ENCODE peak calls at places on chromosomes 11 and 22, in seven cellular contexts. I, O, G, U, X, W and Y are unnamed samples.

GRCh38 chr11:114034956-114035355 is 24.6 kb upstream of the ZBTB16 start:
- DNase-seq in I (no peak), O (no peak), G (no peak), U (no peak), X (no peak), W (no peak), Y (no peak)

GRCh38 chr11:133479209-133479608 is 53.1 kb downstream of the OPCML start:
- DNase-seq in I (no peak), O (no peak), G (no peak), U (no peak), X (no peak), W (no peak), Y (no peak)

GRCh38 chr11:3853935-3854659 is 1.4 kb upstream of the STIM1 start:
- DNase-seq in I (peak), O (peak), G (no peak), U (no peak), X (no peak), W (peak), Y (no peak)

GRCh38 chr22:24871611-24872205 is 65.7 kb downstream of the SGSM1 start:
- DNase-seq in I (no peak), O (no peak), G (no peak), U (peak), X (no peak), W (no peak), Y (no peak)

GRCh38 chr22:25702571-25703167 is 39.3 kb upstream of the MYO18B start:
- DNase-seq in I (no peak), O (no peak), G (no peak), U (no peak), X (no peak), W (peak), Y (no peak)

GRCh38 chr11:107969219-107969618 is 39.5 kb upstream of the CUL5 start:
- DNase-seq in I (no peak), O (no peak), G (no peak), U (no peak), X (no peak), W (no peak), Y (no peak)

GRCh38 chr22:49433717-49434611 is 393.7 kb downstream of the BRD1 start:
- DNase-seq in I (no peak), O (no peak), G (no peak), U (no peak), X (no peak), W (no peak), Y (no peak)

GRCh38 chr22:38133331-38133730 is 22.8 kb upstream of the BAIAP2L2 start:
- DNase-seq in I (no peak), O (peak), G (no peak), U (no peak), X (no peak), W (no peak), Y (no peak)

GRCh38 chr22:49208003-49208402 is 619.7 kb downstream of the BRD1 start:
- DNase-seq in I (no peak), O (no peak), G (no peak), U (no peak), X (no peak), W (no peak), Y (no peak)

GRCh38 chr11:58591659-58592058 is 12.8 kb downstream of the ZFP91 start:
- DNase-seq in I (no peak), O (no peak), G (no peak), U (no peak), X (no peak), W (no peak), Y (no peak)

GRCh38 chr22:39401301-39401631 is 1.7 kb downstream of the TAB1 start:
- DNase-seq in I (no peak), O (no peak), G (no peak), U (no peak), X (no peak), W (no peak), Y (no peak)

GRCh38 chr11:2677127-2677526 is 22.7 kb downstream of the KCNQ1OT1 start:
- DNase-seq in I (no peak), O (no peak), G (no peak), U (no peak), X (no peak), W (no peak), Y (no peak)

GRCh38 chr11:12287009-12287373 is 90.4 kb upstream of the PARVA start:
- DNase-seq in I (peak), O (no peak), G (peak), U (peak), X (peak), W (no peak), Y (peak)

GRCh38 chr11:29184939-29185890 is 831.6 kb downstream of the KCNA4 start:
- DNase-seq in I (no peak), O (no peak), G (peak), U (peak), X (no peak), W (no peak), Y (peak)

GRCh38 chr11:109726061-109726460 is 304.1 kb downstream of the C11orf87 start:
- DNase-seq in I (no peak), O (no peak), G (no peak), U (no peak), X (no peak), W (no peak), Y (no peak)

GRCh38 chr11:133990501-133990900 is 33.7 kb upstream of the IGSF9B start:
- DNase-seq in I (no peak), O (no peak), G (no peak), U (no peak), X (no peak), W (no peak), Y (no peak)

GRCh38 chr11:104928831-104929230 is 30.6 kb upstream of the CASP12 start:
- DNase-seq in I (no peak), O (no peak), G (no peak), U (no peak), X (no peak), W (no peak), Y (no peak)

GRCh38 chr11:15967166-15967565 is 389.2 kb downstream of the SOX6 start:
- DNase-seq in I (no peak), O (no peak), G (no peak), U (peak), X (no peak), W (no peak), Y (no peak)

GRCh38 chr11:10752486-10752885 is 1.4 kb downstream of the CTR9 start:
- DNase-seq in I (no peak), O (no peak), G (no peak), U (no peak), X (no peak), W (no peak), Y (no peak)

GRCh38 chr11:110711448-110711775 is 825 bp downstream of the ARHGAP20 start:
- DNase-seq in I (no peak), O (no peak), G (no peak), U (no peak), X (no peak), W (no peak), Y (no peak)

GRCh38 chr11:27861706-27862430 is 161.6 kb upstream of the BDNF start:
- DNase-seq in I (no peak), O (no peak), G (peak), U (peak), X (no peak), W (no peak), Y (peak)

GRCh38 chr11:122717264-122717867 is 61.8 kb downstream of the UBASH3B start:
- DNase-seq in I (no peak), O (no peak), G (no peak), U (no peak), X (no peak), W (peak), Y (no peak)

GRCh38 chr22:32951807-32952153 is 106.4 kb downstream of the SYN3 start:
- DNase-seq in I (no peak), O (no peak), G (no peak), U (peak), X (no peak), W (no peak), Y (no peak)

GRCh38 chr22:38345782-38346181 is 28.5 kb upstream of the CSNK1E start:
- DNase-seq in I (peak), O (no peak), G (no peak), U (no peak), X (no peak), W (no peak), Y (no peak)

GRCh38 chr11:103441021-103441420 is 331.8 kb downstream of the DYNC2H1 start:
- DNase-seq in I (no peak), O (no peak), G (no peak), U (no peak), X (no peak), W (no peak), Y (no peak)

GRCh38 chr11:76598426-76598839 is 72.1 kb downstream of the LRRC32 start:
- DNase-seq in I (no peak), O (no peak), G (no peak), U (peak), X (no peak), W (peak), Y (peak)

GRCh38 chr22:27488456-27489224 is 312.9 kb downstream of the MN1 start:
- DNase-seq in I (peak), O (peak), G (no peak), U (no peak), X (no peak), W (no peak), Y (no peak)
- TF ChIP-seq CTCF in I (peak), O (no peak), G (no peak), U (no peak), X (no peak), W (no peak), Y (no peak)

GRCh38 chr11:117197006-117197405 is 2.2 kb upstream of the TAGLN start:
- DNase-seq in I (no peak), O (no peak), G (no peak), U (no peak), X (no peak), W (no peak), Y (no peak)

GRCh38 chr11:117195761-117196160 is 3.4 kb upstream of the TAGLN start:
- DNase-seq in I (no peak), O (peak), G (no peak), U (no peak), X (no peak), W (no peak), Y (no peak)

GRCh38 chr11:117198613-117199012 is 557 bp upstream of the TAGLN start:
- DNase-seq in I (no peak), O (peak), G (no peak), U (no peak), X (no peak), W (no peak), Y (no peak)

GRCh38 chr11:117199061-117199915 is at the start of gene TAGLN:
- DNase-seq in I (peak), O (peak), G (peak), U (peak), X (peak), W (no peak), Y (peak)

DNA sequence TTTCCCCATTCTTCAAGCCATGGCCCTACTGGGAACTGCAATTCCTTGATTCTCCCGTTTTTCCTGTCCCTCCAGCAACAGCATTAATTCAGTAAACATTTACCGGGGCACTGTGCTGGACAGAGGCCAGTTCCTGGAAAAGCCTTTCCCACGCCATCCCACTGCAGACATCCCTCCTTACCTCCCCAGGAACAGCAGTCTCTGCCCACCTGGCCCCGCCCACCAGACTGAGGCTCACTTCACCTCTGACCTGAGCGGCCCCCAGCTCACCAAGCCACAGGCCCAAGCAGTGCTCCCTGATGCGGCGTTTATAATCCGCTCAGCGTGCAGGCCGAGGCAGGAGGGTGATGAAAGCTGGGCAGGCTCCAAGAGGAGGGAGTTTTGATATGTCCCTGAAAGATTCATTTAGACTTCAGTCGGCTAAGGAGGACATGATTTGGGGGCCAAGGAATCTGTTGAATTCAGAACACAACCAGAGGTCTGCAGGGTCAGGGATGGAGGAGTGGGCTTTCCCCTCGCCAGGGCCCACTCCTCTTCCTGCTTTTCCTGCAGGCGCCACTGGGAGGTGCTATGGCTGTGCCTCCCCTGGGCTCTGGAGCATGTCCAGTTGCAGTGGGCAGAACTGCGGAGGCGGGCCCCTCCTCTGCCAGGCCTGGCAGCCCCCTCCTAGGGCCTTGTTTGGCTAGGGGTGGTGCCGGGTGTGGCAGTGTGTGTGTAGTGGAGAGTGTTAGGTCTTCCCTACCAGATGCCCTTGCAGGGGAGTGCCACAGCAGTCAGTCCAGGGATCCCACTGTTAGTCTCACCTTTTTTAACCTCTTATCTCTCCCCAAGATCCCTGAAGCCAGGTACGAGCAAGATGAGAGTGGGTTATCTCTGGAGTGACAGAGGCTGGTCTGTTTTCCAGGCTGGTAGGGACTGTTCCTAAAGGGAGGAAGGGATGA is 1.4 kb upstream of the TAGLN start:
- DNase-seq in I (no peak), O (peak), G (no peak), U (peak), X (no peak), W (no peak), Y (no peak)
- TF ChIP-seq CTCF in I (peak), O (peak), G (peak), U (peak), X (peak), W (peak), Y (peak)

GRCh38 chr11:120335928-120336640 is at the start of gene ARHGEF12:
- DNase-seq in I (peak), O (peak), G (peak), U (peak), X (peak), W (peak), Y (peak)
- TF ChIP-seq CTCF in I (no peak), O (no peak), G (peak), U (peak), X (peak), W (no peak), Y (peak)

DNA sequence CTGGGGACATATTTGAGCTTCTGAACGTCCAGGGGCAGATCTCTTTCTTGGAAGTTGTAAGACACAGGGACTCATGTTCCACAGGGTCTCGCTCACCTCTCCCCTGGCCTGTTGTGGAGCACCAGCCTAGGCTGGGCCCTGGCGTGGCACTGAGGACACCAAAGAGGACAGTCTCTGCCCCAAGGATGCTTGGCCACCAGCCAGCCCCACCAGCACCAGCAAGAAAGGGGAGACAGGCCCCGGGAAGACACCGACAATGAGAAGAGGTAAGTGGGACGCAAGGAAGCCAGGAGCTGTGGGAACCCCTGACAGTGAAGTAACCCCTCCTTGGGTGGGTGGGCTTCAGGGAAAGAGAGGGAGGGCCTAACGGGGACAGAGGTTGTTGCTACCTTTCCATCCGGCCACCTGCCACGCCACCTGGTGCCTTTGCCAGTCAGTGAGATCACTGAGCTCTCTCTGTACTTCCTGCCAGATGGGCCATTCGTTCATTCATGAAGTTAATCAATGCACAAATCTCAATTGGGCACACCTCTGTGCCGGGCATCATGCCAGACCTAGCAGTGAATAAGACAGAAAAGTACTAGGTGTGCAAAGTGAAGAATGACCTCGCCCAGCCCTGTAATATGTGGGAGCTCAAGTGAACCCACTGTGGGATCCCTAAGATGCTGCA is 11.1 kb downstream of the APOL5 start:
- DNase-seq in I (no peak), O (peak), G (no peak), U (no peak), X (no peak), W (no peak), Y (no peak)
- TF ChIP-seq CTCF in I (no peak), O (no peak), G (no peak), U (no peak), X (no peak), W (no peak), Y (no peak)

GRCh38 chr11:118290923-118291322 is 13.6 kb upstream of the CD3E start:
- DNase-seq in I (no peak), O (peak), G (no peak), U (peak), X (peak), W (peak), Y (peak)
- TF ChIP-seq CTCF in I (peak), O (no peak), G (peak), U (peak), X (peak), W (peak), Y (peak)

GRCh38 chr11:44134625-44135024 is 39.1 kb downstream of the EXT2 start:
- DNase-seq in I (no peak), O (no peak), G (no peak), U (no peak), X (no peak), W (no peak), Y (no peak)

GRCh38 chr11:44130751-44131150 is 35.3 kb downstream of the EXT2 start:
- DNase-seq in I (peak), O (no peak), G (no peak), U (no peak), X (no peak), W (no peak), Y (no peak)

GRCh38 chr11:44136176-44136945 is 40.9 kb downstream of the EXT2 start:
- DNase-seq in I (no peak), O (no peak), G (no peak), U (no peak), X (no peak), W (no peak), Y (no peak)

GRCh38 chr11:44128729-44129128 is 33.3 kb downstream of the EXT2 start:
- DNase-seq in I (no peak), O (no peak), G (no peak), U (no peak), X (no peak), W (no peak), Y (no peak)

DNA sequence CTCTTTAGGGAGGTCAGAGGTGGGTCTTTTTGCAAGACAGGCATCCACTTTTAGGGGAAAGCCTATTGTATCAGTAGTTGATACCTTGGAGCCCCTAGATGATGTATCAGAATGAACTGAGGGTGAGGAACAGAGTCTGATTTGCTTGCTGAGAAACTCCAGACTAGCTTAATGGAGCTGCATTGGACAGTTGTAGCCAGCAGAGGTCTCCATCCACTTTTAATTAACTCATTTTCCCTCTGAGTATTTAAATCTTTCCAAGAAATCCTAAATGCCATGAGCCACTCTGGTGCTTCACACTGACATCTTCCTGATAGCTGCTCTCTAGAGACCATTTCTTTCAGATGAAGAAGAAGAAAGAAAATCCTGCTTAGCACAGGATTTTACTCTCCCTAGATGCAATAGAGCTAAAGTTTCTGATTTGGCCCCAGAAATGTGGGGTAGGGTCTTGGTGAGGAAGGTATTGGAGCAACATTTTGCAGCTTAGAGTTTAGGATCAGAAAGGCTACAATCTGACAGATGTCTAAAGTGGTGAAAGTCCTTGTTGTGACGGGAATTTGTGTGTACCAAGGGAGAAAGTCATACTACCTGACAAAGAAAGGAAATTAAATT is 38.0 kb downstream of the EXT2 start:
- DNase-seq in I (no peak), O (no peak), G (no peak), U (peak), X (peak), W (no peak), Y (peak)
- TF ChIP-seq CTCF in I (peak), O (peak), G (peak), U (peak), X (peak), W (peak), Y (peak)

DNA sequence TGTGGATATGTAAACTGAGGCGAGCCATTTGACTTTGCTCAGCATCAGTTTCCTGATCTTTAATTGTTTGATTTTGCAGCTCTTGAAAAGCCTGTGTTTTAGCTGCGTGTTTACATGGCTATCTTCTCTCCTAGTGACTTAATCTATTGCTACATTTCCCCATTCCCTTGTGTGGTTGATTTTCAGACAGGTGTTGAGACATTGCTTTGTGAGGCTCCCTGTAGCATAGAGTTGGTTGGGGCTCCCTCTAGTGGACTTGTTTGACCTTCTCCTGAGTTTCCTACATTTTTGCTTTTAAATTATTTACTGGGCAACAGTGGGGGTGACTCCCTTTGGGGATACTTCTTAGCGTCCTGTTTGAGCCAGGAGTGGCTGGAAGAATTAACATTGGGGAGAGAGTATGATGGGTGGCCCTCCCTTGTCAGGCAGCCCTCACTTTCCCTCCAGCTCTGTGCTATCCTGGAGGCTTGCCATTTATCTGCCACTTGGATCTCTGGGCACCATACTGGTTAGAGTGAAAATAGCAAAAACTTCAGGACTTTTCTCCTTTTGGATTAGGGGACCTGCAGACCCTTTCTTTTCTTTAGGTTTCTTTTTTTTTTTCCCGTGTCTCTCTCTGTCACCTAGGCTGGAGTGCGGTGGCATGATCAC is 9.2 kb upstream of the CBL start:
- DNase-seq in I (peak), O (no peak), G (peak), U (peak), X (peak), W (peak), Y (peak)
- TF ChIP-seq CTCF in I (peak), O (peak), G (peak), U (peak), X (peak), W (peak), Y (peak)